ENCODE peak calls at places on chromosome 3, in seven cellular contexts. U is esophagus muscularis mucosa, Y is stomach, N is breast epithelium, D is HepG2, A is transverse colon, Q is sigmoid colon. G is an unnamed sample.

GRCh38 chr3:161560006-161560637 is 63.5 kb downstream of the OTOL1 start:
- DNase-seq in Q (peak; percentile 63), D (peak; percentile 28), Y (peak; percentile 28), U (no peak), A (peak; percentile 9), N (no peak), G (no peak)

GRCh38 chr3:3825025-3825424 is 25.8 kb downstream of the LRRN1 start:
- DNase-seq in Q (no peak), U (no peak), N (no peak), A (no peak), D (no peak), Y (no peak), G (no peak)

GRCh38 chr3:190865828-190866227 is 3.3 kb upstream of the GMNC start:
- DNase-seq in D (no peak), U (no peak), Y (no peak), A (no peak), N (no peak), Q (no peak), G (no peak)

GRCh38 chr3:139301654-139302053 is 42.2 kb upstream of the MRPS22 start:
- DNase-seq in D (no peak), N (no peak), U (no peak), A (no peak), Y (no peak), Q (no peak), G (no peak)

GRCh38 chr3:192054881-192055280 is 593.9 kb downstream of the PYDC2 start:
- DNase-seq in U (no peak), A (no peak), N (no peak), Q (no peak), D (no peak), Y (no peak), G (no peak)

GRCh38 chr3:130896101-130896500 is 2.2 kb downstream of the ATP2C1 start:
- DNase-seq in Q (no peak), U (no peak), A (no peak), D (no peak), Y (no peak), N (no peak), G (no peak)

GRCh38 chr3:197374951-197375560 is 76.6 kb upstream of the DLG1 start:
- DNase-seq in N (peak; percentile 5), D (no peak), Q (peak; percentile 20), U (no peak), A (no peak), Y (no peak), G (no peak)

GRCh38 chr3:14791343-14791945 is 27.3 kb upstream of the FGD5 start:
- DNase-seq in A (peak; percentile 74), U (no peak), N (no peak), Y (peak; percentile 70), D (peak; percentile 46), Q (peak; percentile 84), G (no peak)

GRCh38 chr3:141403576-141403975 is 35.3 kb downstream of the ZBTB38 start:
- DNase-seq in U (no peak), Q (no peak), A (no peak), Y (no peak), D (no peak), N (no peak), G (no peak)

GRCh38 chr3:99499235-99499798 is 139.1 kb upstream of the COL8A1 start:
- DNase-seq in D (peak; percentile 6), U (no peak), A (no peak), Q (no peak), Y (peak; percentile 27), N (no peak), G (no peak)

GRCh38 chr3:63724987-63725386 is 72.5 kb downstream of the SNTN start:
- DNase-seq in Q (no peak), N (no peak), Y (no peak), A (no peak), D (no peak), U (no peak), G (no peak)

DNA sequence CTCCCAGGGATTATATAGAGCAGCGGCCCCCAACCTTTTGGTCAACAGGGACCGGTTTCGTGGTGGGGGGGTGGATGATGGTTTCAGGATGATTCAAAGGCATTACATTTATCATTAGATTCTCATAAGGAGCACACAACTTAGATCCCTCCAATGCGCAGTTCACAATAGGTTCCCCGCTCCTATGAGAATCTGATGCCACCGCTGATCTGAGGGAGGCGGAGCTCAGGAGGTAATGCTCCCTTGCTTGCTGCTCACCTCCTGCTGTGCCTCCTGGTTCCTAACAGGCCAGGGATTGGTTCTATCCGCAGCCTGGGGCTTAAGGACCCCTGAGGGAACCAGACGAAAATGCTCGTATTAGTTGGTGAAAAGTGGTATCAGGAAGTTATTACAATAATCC is 1.3 kb upstream of the HACD2 start:
- DNase-seq in U (peak; percentile 90), A (peak; percentile 60), Y (peak; percentile 40), D (peak; percentile 72), N (no peak), Q (no peak), G (no peak)
- TF ChIP-seq POLR2AphosphoS5 in U (no peak), A (no peak), Y (no peak), D (peak; percentile 60), N (no peak), Q (no peak), G (no peak)

DNA sequence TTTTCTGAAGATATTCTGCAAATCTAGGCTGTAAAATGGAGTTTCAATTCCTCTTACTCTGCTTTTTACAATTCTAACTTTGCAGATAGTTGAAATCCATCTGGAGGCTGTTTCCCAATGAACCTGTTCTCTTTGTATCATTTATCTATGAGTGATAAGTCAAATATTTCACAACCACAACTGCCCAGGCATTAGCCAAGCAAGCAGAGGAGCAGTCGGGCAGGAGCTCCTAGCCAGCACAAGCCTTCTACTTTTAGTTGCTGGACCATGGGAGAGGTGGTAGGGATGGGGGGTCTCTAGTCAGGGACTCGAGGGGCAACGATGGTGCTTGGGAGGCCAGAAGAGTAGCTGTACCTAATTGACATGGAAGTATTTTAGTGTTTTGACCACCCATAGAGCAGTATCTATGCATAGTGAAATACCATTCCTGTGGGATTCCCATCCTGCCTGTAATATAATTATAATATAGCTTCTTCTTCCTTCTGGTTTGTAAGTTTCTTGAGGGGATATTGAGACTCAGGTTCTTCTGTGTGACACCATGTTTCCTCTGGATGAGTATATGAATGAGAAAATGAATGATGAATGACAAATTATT is 353.5 kb upstream of the IL12A start:
- DNase-seq in Q (no peak), Y (no peak), U (no peak), A (no peak), N (no peak), D (no peak), G (no peak)
- TF ChIP-seq POLR2A in Q (no peak), Y (no peak), U (no peak), A (no peak), N (no peak), D (no peak), G (no peak)

GRCh38 chr3:46916799-46917198 is 39.3 kb downstream of the PTH1R start:
- DNase-seq in U (no peak), Q (no peak), N (no peak), Y (no peak), A (no peak), D (no peak), G (no peak)
- H3K36me3 ChIP-seq in U (peaks cover 54% of the 10 kb centered on the region), Q (peaks cover 43% of the 10 kb centered on the region), N (no peaks in the 10 kb centered on the region), Y (peaks cover 53% of the 10 kb centered on the region), A (peaks cover 19% of the 10 kb centered on the region), D (peaks cover 45% of the 10 kb centered on the region), G (peaks cover 34% of the 10 kb centered on the region)

GRCh38 chr3:114624676-114625181 is 330.9 kb downstream of the TIGIT start:
- DNase-seq in U (peak; percentile 97), A (peak; percentile 74), Y (peak; percentile 65), D (peak; percentile 87), N (peak; percentile 81), Q (peak; percentile 98), G (no peak)
- TF ChIP-seq POLR2AphosphoS5 in U (peak; percentile 93), A (peak; percentile 83), Y (peak; percentile 85), D (peak; percentile 68), N (peak; percentile 79), Q (peak; percentile 92), G (peak; percentile 45)

GRCh38 chr3:23805881-23806321 is at the start of gene UBE2E1:
- DNase-seq in A (peak; percentile 76), N (peak; percentile 54), Y (peak; percentile 73), D (peak; percentile 38), U (no peak), Q (peak; percentile 87), G (no peak)
- TF ChIP-seq POLR2A in A (peak; percentile 46), N (no peak), Y (no peak), D (peak; percentile 55), U (no peak), Q (no peak), G (no peak)

DNA sequence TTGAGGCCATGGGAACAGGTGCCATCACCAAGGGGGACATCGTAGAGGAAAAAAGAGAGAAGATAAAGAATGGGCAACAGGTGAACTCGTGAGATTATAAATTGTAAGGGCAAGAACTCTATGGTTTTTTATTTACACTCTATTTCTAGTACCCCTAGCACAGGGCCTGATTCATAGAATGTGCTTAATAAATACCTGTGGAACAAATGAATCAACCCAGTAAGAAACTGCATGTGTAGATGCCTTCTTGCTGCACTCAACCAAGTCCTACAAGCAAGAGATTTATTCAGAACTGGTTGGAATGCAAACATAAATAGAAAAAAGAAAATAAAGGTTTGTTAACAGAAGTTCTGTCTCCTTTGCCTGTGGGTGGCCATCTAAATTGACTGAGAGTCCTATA is 18.7 kb upstream of the KPNA1 start:
- DNase-seq in A (no peak), Y (no peak), Q (no peak), N (no peak), U (no peak), D (no peak), G (no peak)
- H3K36me3 ChIP-seq in A (peaks cover 29% of the 10 kb centered on the region), Y (peaks cover 94% of the 10 kb centered on the region), Q (peaks cover 41% of the 10 kb centered on the region), N (peaks cover 3% of the 10 kb centered on the region), U (peaks cover 73% of the 10 kb centered on the region), D (peaks cover 3% of the 10 kb centered on the region), G (peaks cover 60% of the 10 kb centered on the region)

DNA sequence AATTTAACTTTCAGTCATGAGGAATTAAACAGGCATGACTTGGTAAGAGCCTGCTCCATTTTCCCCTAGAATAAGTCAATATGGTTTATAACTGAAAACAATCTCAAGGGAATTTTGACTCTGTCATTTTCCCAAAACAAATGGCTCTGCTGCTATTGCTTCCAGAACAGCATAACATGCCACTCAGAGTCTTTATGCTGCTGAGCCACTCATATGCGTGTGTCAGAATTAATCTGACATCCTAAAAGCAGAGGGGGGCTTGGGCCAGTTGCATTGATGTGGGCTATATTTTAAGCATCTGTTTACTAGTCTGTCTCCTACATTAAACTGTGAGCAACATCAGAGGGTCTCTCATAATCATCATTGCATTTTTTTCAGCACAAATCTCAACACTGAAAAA is 111.1 kb upstream of the ABI3BP start:
- DNase-seq in Q (no peak), Y (no peak), U (no peak), A (no peak), N (no peak), D (no peak), G (no peak)
- TF ChIP-seq POLR2AphosphoS5 in Q (no peak), Y (no peak), U (no peak), A (no peak), N (no peak), D (no peak), G (no peak)

G was measured in vagina.